ENCODE peak calls at places on chromosomes 7 and 10, in nine cellular contexts. One of them, this sample, is unnamed.
A peak's percentile ranks its signal among the peaks of the same experiment; 100 is the strongest.

GRCh38 chr7:81482600-81483186 is 287.2 kb downstream of the HGF start:
- DNase-seq in activated CD8-positive, alpha-beta T cell treated with anti-CD3 and anti-CD28 coated beads for 36 hours: no peak
- DNase-seq in endothelial cell: no peak
- DNase-seq in astrocyte of the spinal cord: peak; percentile 50
- DNase-seq in neural progenitor cell: peak; percentile 25
- DNase-seq in heart left ventricle: no peak
- DNase-seq in right lobe of liver: no peak
- DNase-seq in PC-3: peak; percentile 55
- DNase-seq in MM.1S: peak; percentile 43
- DNase-seq in this sample: no peak

GRCh38 chr10:97163646-97164535 is 21.9 kb downstream of the SLIT1 start:
- DNase-seq in activated CD8-positive, alpha-beta T cell treated with anti-CD3 and anti-CD28 coated beads for 36 hours: no peak
- DNase-seq in endothelial cell: no peak
- DNase-seq in astrocyte of the spinal cord: no peak
- DNase-seq in neural progenitor cell: peak; percentile 35
- DNase-seq in heart left ventricle: no peak
- DNase-seq in right lobe of liver: no peak
- DNase-seq in PC-3: no peak
- DNase-seq in MM.1S: no peak
- DNase-seq in this sample: no peak

GRCh38 chr7:31027161-31027965 is 24.7 kb upstream of the ADCYAP1R1 start:
- DNase-seq in activated CD8-positive, alpha-beta T cell treated with anti-CD3 and anti-CD28 coated beads for 36 hours: peak; percentile 24
- DNase-seq in endothelial cell: peak; percentile 12
- DNase-seq in astrocyte of the spinal cord: no peak
- DNase-seq in neural progenitor cell: peak; percentile 85
- DNase-seq in heart left ventricle: peak; percentile 39
- DNase-seq in right lobe of liver: no peak
- DNase-seq in PC-3: no peak
- DNase-seq in MM.1S: no peak
- DNase-seq in this sample: peak; percentile 77

GRCh38 chr10:75165684-75166622 is 44.6 kb upstream of the VDAC2 start:
- DNase-seq in activated CD8-positive, alpha-beta T cell treated with anti-CD3 and anti-CD28 coated beads for 36 hours: peak; percentile 49
- DNase-seq in endothelial cell: no peak
- DNase-seq in astrocyte of the spinal cord: peak; percentile 56
- DNase-seq in neural progenitor cell: no peak
- DNase-seq in heart left ventricle: no peak
- DNase-seq in right lobe of liver: no peak
- DNase-seq in PC-3: no peak
- DNase-seq in MM.1S: peak; percentile 84
- DNase-seq in this sample: no peak

GRCh38 chr7:139679731-139680594 is 97.8 kb downstream of the HIPK2 start:
- DNase-seq in activated CD8-positive, alpha-beta T cell treated with anti-CD3 and anti-CD28 coated beads for 36 hours: no peak
- DNase-seq in endothelial cell: peak; percentile 21
- DNase-seq in astrocyte of the spinal cord: peak; percentile 67
- DNase-seq in neural progenitor cell: no peak
- DNase-seq in heart left ventricle: no peak
- DNase-seq in right lobe of liver: peak; percentile 90
- DNase-seq in PC-3: peak; percentile 89
- DNase-seq in MM.1S: no peak
- DNase-seq in this sample: no peak

GRCh38 chr7:55120501-55121198 is 101.8 kb downstream of the EGFR start:
- DNase-seq in activated CD8-positive, alpha-beta T cell treated with anti-CD3 and anti-CD28 coated beads for 36 hours: no peak
- DNase-seq in endothelial cell: no peak
- DNase-seq in astrocyte of the spinal cord: no peak
- DNase-seq in neural progenitor cell: no peak
- DNase-seq in heart left ventricle: peak; percentile 68
- DNase-seq in right lobe of liver: peak; percentile 70
- DNase-seq in PC-3: peak; percentile 24
- DNase-seq in MM.1S: no peak
- DNase-seq in this sample: peak; percentile 30

GRCh38 chr7:73717991-73718405 is 1.5 kb downstream of the STX1A start:
- DNase-seq in activated CD8-positive, alpha-beta T cell treated with anti-CD3 and anti-CD28 coated beads for 36 hours: peak; percentile 94
- DNase-seq in endothelial cell: no peak
- DNase-seq in astrocyte of the spinal cord: peak; percentile 96
- DNase-seq in neural progenitor cell: no peak
- DNase-seq in heart left ventricle: no peak
- DNase-seq in right lobe of liver: no peak
- DNase-seq in PC-3: peak; percentile 95
- DNase-seq in MM.1S: no peak
- DNase-seq in this sample: no peak

GRCh38 chr10:70174058-70174741 is 3.9 kb upstream of the SAR1A start:
- DNase-seq in activated CD8-positive, alpha-beta T cell treated with anti-CD3 and anti-CD28 coated beads for 36 hours: peak; percentile 61
- DNase-seq in endothelial cell: no peak
- DNase-seq in astrocyte of the spinal cord: no peak
- DNase-seq in neural progenitor cell: no peak
- DNase-seq in heart left ventricle: no peak
- DNase-seq in right lobe of liver: no peak
- DNase-seq in PC-3: peak; percentile 69
- DNase-seq in MM.1S: peak; percentile 72
- DNase-seq in this sample: no peak

GRCh38 chr7:2809903-2810628 is 34.0 kb downstream of the GNA12 start:
- DNase-seq in activated CD8-positive, alpha-beta T cell treated with anti-CD3 and anti-CD28 coated beads for 36 hours: no peak
- DNase-seq in endothelial cell: no peak
- DNase-seq in astrocyte of the spinal cord: no peak
- DNase-seq in neural progenitor cell: no peak
- DNase-seq in heart left ventricle: no peak
- DNase-seq in right lobe of liver: peak; percentile 23
- DNase-seq in PC-3: peak; percentile 25
- DNase-seq in MM.1S: no peak
- DNase-seq in this sample: no peak

GRCh38 chr10:5904227-5904626 is 14.2 kb downstream of the FBH1 start:
- DNase-seq in activated CD8-positive, alpha-beta T cell treated with anti-CD3 and anti-CD28 coated beads for 36 hours: no peak
- DNase-seq in endothelial cell: no peak
- DNase-seq in astrocyte of the spinal cord: no peak
- DNase-seq in neural progenitor cell: no peak
- DNase-seq in heart left ventricle: no peak
- DNase-seq in right lobe of liver: no peak
- DNase-seq in PC-3: no peak
- DNase-seq in MM.1S: peak; percentile 96
- DNase-seq in this sample: no peak

GRCh38 chr7:139118234-139118802 is 8.8 kb upstream of the ZC3HAV1 start:
- DNase-seq in activated CD8-positive, alpha-beta T cell treated with anti-CD3 and anti-CD28 coated beads for 36 hours: peak; percentile 63
- DNase-seq in endothelial cell: no peak
- DNase-seq in astrocyte of the spinal cord: peak; percentile 41
- DNase-seq in neural progenitor cell: no peak
- DNase-seq in heart left ventricle: no peak
- DNase-seq in right lobe of liver: no peak
- DNase-seq in PC-3: peak; percentile 93
- DNase-seq in MM.1S: no peak
- DNase-seq in this sample: no peak

GRCh38 chr7:30206466-30206865 is 71.7 kb downstream of the MTURN start:
- DNase-seq in activated CD8-positive, alpha-beta T cell treated with anti-CD3 and anti-CD28 coated beads for 36 hours: no peak
- DNase-seq in endothelial cell: no peak
- DNase-seq in astrocyte of the spinal cord: peak; percentile 38
- DNase-seq in neural progenitor cell: peak; percentile 38
- DNase-seq in heart left ventricle: no peak
- DNase-seq in right lobe of liver: no peak
- DNase-seq in PC-3: peak; percentile 60
- DNase-seq in MM.1S: no peak
- DNase-seq in this sample: no peak

GRCh38 chr10:90227259-90227658 is 525.9 kb downstream of the KIF20B start:
- DNase-seq in activated CD8-positive, alpha-beta T cell treated with anti-CD3 and anti-CD28 coated beads for 36 hours: peak; percentile 82
- DNase-seq in endothelial cell: no peak
- DNase-seq in astrocyte of the spinal cord: peak; percentile 96
- DNase-seq in neural progenitor cell: no peak
- DNase-seq in heart left ventricle: no peak
- DNase-seq in right lobe of liver: no peak
- DNase-seq in PC-3: peak; percentile 93
- DNase-seq in MM.1S: no peak
- DNase-seq in this sample: no peak

GRCh38 chr10:95478185-95478584 is 83.0 kb downstream of the SORBS1 start:
- DNase-seq in activated CD8-positive, alpha-beta T cell treated with anti-CD3 and anti-CD28 coated beads for 36 hours: no peak
- DNase-seq in endothelial cell: no peak
- DNase-seq in astrocyte of the spinal cord: no peak
- DNase-seq in neural progenitor cell: no peak
- DNase-seq in heart left ventricle: no peak
- DNase-seq in right lobe of liver: no peak
- DNase-seq in PC-3: no peak
- DNase-seq in MM.1S: no peak
- DNase-seq in this sample: no peak

GRCh38 chr10:28087675-28088351 is 88.9 kb upstream of the ODAD2 start:
- DNase-seq in activated CD8-positive, alpha-beta T cell treated with anti-CD3 and anti-CD28 coated beads for 36 hours: peak; percentile 42
- DNase-seq in endothelial cell: no peak
- DNase-seq in astrocyte of the spinal cord: peak; percentile 76
- DNase-seq in neural progenitor cell: no peak
- DNase-seq in heart left ventricle: no peak
- DNase-seq in right lobe of liver: no peak
- DNase-seq in PC-3: peak; percentile 47
- DNase-seq in MM.1S: no peak
- DNase-seq in this sample: no peak

GRCh38 chr10:34633346-34633745 is 181.8 kb downstream of the PARD3 start:
- DNase-seq in activated CD8-positive, alpha-beta T cell treated with anti-CD3 and anti-CD28 coated beads for 36 hours: no peak
- DNase-seq in endothelial cell: no peak
- DNase-seq in astrocyte of the spinal cord: no peak
- DNase-seq in neural progenitor cell: no peak
- DNase-seq in heart left ventricle: no peak
- DNase-seq in right lobe of liver: no peak
- DNase-seq in PC-3: no peak
- DNase-seq in MM.1S: no peak
- DNase-seq in this sample: no peak

GRCh38 chr7:23261843-23262452 is 15.4 kb downstream of the GPNMB start:
- DNase-seq in activated CD8-positive, alpha-beta T cell treated with anti-CD3 and anti-CD28 coated beads for 36 hours: peak; percentile 73
- DNase-seq in endothelial cell: peak; percentile 68
- DNase-seq in astrocyte of the spinal cord: peak; percentile 65
- DNase-seq in neural progenitor cell: peak; percentile 77
- DNase-seq in heart left ventricle: peak; percentile 53
- DNase-seq in right lobe of liver: peak; percentile 54
- DNase-seq in PC-3: peak; percentile 72
- DNase-seq in MM.1S: peak; percentile 75
- DNase-seq in this sample: no peak

GRCh38 chr7:55966851-55967250 is 2.5 kb downstream of the NIPSNAP2 start:
- DNase-seq in activated CD8-positive, alpha-beta T cell treated with anti-CD3 and anti-CD28 coated beads for 36 hours: no peak
- DNase-seq in endothelial cell: no peak
- DNase-seq in astrocyte of the spinal cord: no peak
- DNase-seq in neural progenitor cell: no peak
- DNase-seq in heart left ventricle: no peak
- DNase-seq in right lobe of liver: no peak
- DNase-seq in PC-3: no peak
- DNase-seq in MM.1S: no peak
- DNase-seq in this sample: no peak

GRCh38 chr7:150753826-150754603 is 16.8 kb downstream of the GIMAP5 start:
- DNase-seq in activated CD8-positive, alpha-beta T cell treated with anti-CD3 and anti-CD28 coated beads for 36 hours: peak; percentile 60
- DNase-seq in endothelial cell: no peak
- DNase-seq in astrocyte of the spinal cord: no peak
- DNase-seq in neural progenitor cell: peak; percentile 35
- DNase-seq in heart left ventricle: no peak
- DNase-seq in right lobe of liver: no peak
- DNase-seq in PC-3: peak; percentile 11
- DNase-seq in MM.1S: peak; percentile 25
- DNase-seq in this sample: no peak

GRCh38 chr7:85750454-85750949 is 563.6 kb upstream of the SEMA3D start:
- DNase-seq in activated CD8-positive, alpha-beta T cell treated with anti-CD3 and anti-CD28 coated beads for 36 hours: peak; percentile 28
- DNase-seq in endothelial cell: peak; percentile 67
- DNase-seq in astrocyte of the spinal cord: peak; percentile 48
- DNase-seq in neural progenitor cell: peak; percentile 64
- DNase-seq in heart left ventricle: no peak
- DNase-seq in right lobe of liver: peak; percentile 52
- DNase-seq in PC-3: peak; percentile 84
- DNase-seq in MM.1S: peak; percentile 61
- DNase-seq in this sample: no peak

GRCh38 chr7:117014673-117015133 is 61.4 kb downstream of the ST7 start:
- DNase-seq in activated CD8-positive, alpha-beta T cell treated with anti-CD3 and anti-CD28 coated beads for 36 hours: peak; percentile 62
- DNase-seq in endothelial cell: no peak
- DNase-seq in astrocyte of the spinal cord: peak; percentile 39
- DNase-seq in neural progenitor cell: peak; percentile 11
- DNase-seq in heart left ventricle: peak; percentile 74
- DNase-seq in right lobe of liver: peak; percentile 67
- DNase-seq in PC-3: no peak
- DNase-seq in MM.1S: no peak
- DNase-seq in this sample: no peak

GRCh38 chr7:5064391-5065106 is 18.9 kb downstream of the RBAK start:
- DNase-seq in activated CD8-positive, alpha-beta T cell treated with anti-CD3 and anti-CD28 coated beads for 36 hours: no peak
- DNase-seq in endothelial cell: no peak
- DNase-seq in astrocyte of the spinal cord: peak; percentile 30
- DNase-seq in neural progenitor cell: no peak
- DNase-seq in heart left ventricle: no peak
- DNase-seq in right lobe of liver: no peak
- DNase-seq in PC-3: no peak
- DNase-seq in MM.1S: no peak
- DNase-seq in this sample: no peak

DNA sequence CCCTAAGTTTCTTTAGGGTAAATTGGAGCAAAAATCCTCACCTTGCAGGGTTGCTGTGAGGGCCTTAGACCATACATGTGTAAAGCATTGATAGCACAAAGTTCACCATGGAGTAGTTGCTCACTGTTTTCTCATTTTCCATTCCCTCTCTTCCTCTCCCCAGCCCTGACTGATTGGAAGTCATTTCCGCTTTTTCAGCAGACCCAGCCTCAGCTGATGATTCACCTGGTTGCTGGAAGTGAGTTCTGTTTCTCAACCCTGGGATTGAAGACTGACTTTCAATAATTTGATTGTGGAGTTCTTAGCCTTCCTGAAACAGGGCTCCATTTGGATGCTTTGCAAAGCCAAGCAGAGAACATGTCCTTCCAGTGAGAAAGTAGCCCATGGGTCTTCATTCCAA is 107.0 kb downstream of the PLXNA4 start:
- DNase-seq in activated CD8-positive, alpha-beta T cell treated with anti-CD3 and anti-CD28 coated beads for 36 hours: no peak
- DNase-seq in endothelial cell: no peak
- DNase-seq in astrocyte of the spinal cord: peak; percentile 14
- DNase-seq in neural progenitor cell: no peak
- DNase-seq in heart left ventricle: no peak
- DNase-seq in right lobe of liver: no peak
- DNase-seq in PC-3: peak; percentile 61
- DNase-seq in MM.1S: no peak
- DNase-seq in this sample: no peak
- TF ChIP-seq CTCF in activated CD8-positive, alpha-beta T cell treated with anti-CD3 and anti-CD28 coated beads for 36 hours: no peak
- TF ChIP-seq CTCF in endothelial cell: no peak
- TF ChIP-seq CTCF in astrocyte of the spinal cord: no peak
- TF ChIP-seq CTCF in neural progenitor cell: no peak
- TF ChIP-seq CTCF in heart left ventricle: no peak
- TF ChIP-seq CTCF in right lobe of liver: no peak
- TF ChIP-seq CTCF in PC-3: no peak
- TF ChIP-seq CTCF in MM.1S: no peak
- TF ChIP-seq CTCF in this sample: no peak

GRCh38 chr10:120328647-120329046 is 128.4 kb upstream of the PLPP4 start:
- DNase-seq in activated CD8-positive, alpha-beta T cell treated with anti-CD3 and anti-CD28 coated beads for 36 hours: no peak
- DNase-seq in endothelial cell: no peak
- DNase-seq in astrocyte of the spinal cord: no peak
- DNase-seq in neural progenitor cell: no peak
- DNase-seq in heart left ventricle: no peak
- DNase-seq in right lobe of liver: no peak
- DNase-seq in PC-3: no peak
- DNase-seq in MM.1S: no peak
- DNase-seq in this sample: no peak
- TF ChIP-seq CTCF in activated CD8-positive, alpha-beta T cell treated with anti-CD3 and anti-CD28 coated beads for 36 hours: no peak
- TF ChIP-seq CTCF in endothelial cell: no peak
- TF ChIP-seq CTCF in astrocyte of the spinal cord: no peak
- TF ChIP-seq CTCF in neural progenitor cell: no peak
- TF ChIP-seq CTCF in heart left ventricle: no peak
- TF ChIP-seq CTCF in right lobe of liver: no peak
- TF ChIP-seq CTCF in PC-3: peak; percentile 36
- TF ChIP-seq CTCF in MM.1S: no peak
- TF ChIP-seq CTCF in this sample: peak; percentile 17

GRCh38 chr7:27929127-27929526 is 189.2 kb downstream of the TAX1BP1 start:
- DNase-seq in activated CD8-positive, alpha-beta T cell treated with anti-CD3 and anti-CD28 coated beads for 36 hours: no peak
- DNase-seq in endothelial cell: no peak
- DNase-seq in astrocyte of the spinal cord: no peak
- DNase-seq in neural progenitor cell: no peak
- DNase-seq in heart left ventricle: no peak
- DNase-seq in right lobe of liver: no peak
- DNase-seq in PC-3: no peak
- DNase-seq in MM.1S: no peak
- DNase-seq in this sample: no peak
- TF ChIP-seq CTCF in activated CD8-positive, alpha-beta T cell treated with anti-CD3 and anti-CD28 coated beads for 36 hours: no peak
- TF ChIP-seq CTCF in endothelial cell: no peak
- TF ChIP-seq CTCF in astrocyte of the spinal cord: no peak
- TF ChIP-seq CTCF in neural progenitor cell: no peak
- TF ChIP-seq CTCF in heart left ventricle: no peak
- TF ChIP-seq CTCF in right lobe of liver: no peak
- TF ChIP-seq CTCF in PC-3: peak; percentile 28
- TF ChIP-seq CTCF in MM.1S: no peak
- TF ChIP-seq CTCF in this sample: peak; percentile 23

GRCh38 chr7:77439572-77439971 is 23.4 kb upstream of the GSAP start:
- DNase-seq in activated CD8-positive, alpha-beta T cell treated with anti-CD3 and anti-CD28 coated beads for 36 hours: no peak
- DNase-seq in endothelial cell: no peak
- DNase-seq in astrocyte of the spinal cord: no peak
- DNase-seq in neural progenitor cell: peak; percentile 23
- DNase-seq in heart left ventricle: peak; percentile 58
- DNase-seq in right lobe of liver: peak; percentile 70
- DNase-seq in PC-3: peak; percentile 65
- DNase-seq in MM.1S: no peak
- DNase-seq in this sample: no peak
- TF ChIP-seq CTCF in activated CD8-positive, alpha-beta T cell treated with anti-CD3 and anti-CD28 coated beads for 36 hours: no peak
- TF ChIP-seq CTCF in endothelial cell: no peak
- TF ChIP-seq CTCF in astrocyte of the spinal cord: peak; percentile 37
- TF ChIP-seq CTCF in neural progenitor cell: peak; percentile 19
- TF ChIP-seq CTCF in heart left ventricle: peak; percentile 50
- TF ChIP-seq CTCF in right lobe of liver: peak; percentile 64
- TF ChIP-seq CTCF in PC-3: peak; percentile 70
- TF ChIP-seq CTCF in MM.1S: no peak
- TF ChIP-seq CTCF in this sample: peak; percentile 72